ENCODE peak calls at places on chromosomes 12 and 14, in six cellular contexts. One of them, this sample, is unnamed.

GRCh38 chr12:96183734-96184370 is 10.3 kb upstream of the ELK3 start:
- DNase-seq in tibial artery: no peak
- DNase-seq in CD8-positive, alpha-beta T cell: no peak
- DNase-seq in fibroblast of pulmonary artery: no peak
- DNase-seq in H9: no peak
- DNase-seq in cardiac muscle cell: no peak
- DNase-seq in this sample: no peak

GRCh38 chr12:100504820-100505219 is 31.2 kb downstream of the NR1H4 start:
- DNase-seq in tibial artery: no peak
- DNase-seq in H9: no peak
- DNase-seq in CD8-positive, alpha-beta T cell: no peak
- DNase-seq in fibroblast of pulmonary artery: no peak
- DNase-seq in cardiac muscle cell: no peak
- DNase-seq in this sample: no peak

GRCh38 chr12:96434107-96434506 is 33.9 kb upstream of the CDK17 start:
- DNase-seq in H9: no peak
- DNase-seq in cardiac muscle cell: peak
- DNase-seq in tibial artery: no peak
- DNase-seq in CD8-positive, alpha-beta T cell: peak
- DNase-seq in fibroblast of pulmonary artery: peak
- DNase-seq in this sample: no peak

GRCh38 chr12:120959111-120959878 is 19.0 kb upstream of the HNF1A start:
- DNase-seq in cardiac muscle cell: no peak
- DNase-seq in fibroblast of pulmonary artery: no peak
- DNase-seq in H9: no peak
- DNase-seq in CD8-positive, alpha-beta T cell: no peak
- DNase-seq in tibial artery: no peak
- DNase-seq in this sample: no peak

GRCh38 chr12:96134200-96134599 is 60.0 kb upstream of the ELK3 start:
- DNase-seq in H9: no peak
- DNase-seq in tibial artery: no peak
- DNase-seq in fibroblast of pulmonary artery: no peak
- DNase-seq in cardiac muscle cell: no peak
- DNase-seq in CD8-positive, alpha-beta T cell: no peak
- DNase-seq in this sample: no peak

GRCh38 chr12:132835076-132835870 is 6.6 kb upstream of the GOLGA3 start:
- DNase-seq in H9: no peak
- DNase-seq in fibroblast of pulmonary artery: no peak
- DNase-seq in tibial artery: no peak
- DNase-seq in cardiac muscle cell: no peak
- DNase-seq in CD8-positive, alpha-beta T cell: peak
- DNase-seq in this sample: no peak

GRCh38 chr14:23647619-23648018 is 11.5 kb downstream of the DHRS2 start:
- DNase-seq in cardiac muscle cell: no peak
- DNase-seq in tibial artery: no peak
- DNase-seq in fibroblast of pulmonary artery: no peak
- DNase-seq in CD8-positive, alpha-beta T cell: no peak
- DNase-seq in H9: no peak
- DNase-seq in this sample: no peak

GRCh38 chr12:119803391-119803791 is 73.7 kb downstream of the CIT start:
- DNase-seq in H9: peak
- DNase-seq in CD8-positive, alpha-beta T cell: no peak
- DNase-seq in fibroblast of pulmonary artery: peak
- DNase-seq in tibial artery: peak
- DNase-seq in cardiac muscle cell: peak
- DNase-seq in this sample: no peak

GRCh38 chr12:120813588-120814153 is 88.0 kb downstream of the ACADS start:
- DNase-seq in CD8-positive, alpha-beta T cell: no peak
- DNase-seq in H9: no peak
- DNase-seq in fibroblast of pulmonary artery: no peak
- DNase-seq in cardiac muscle cell: no peak
- DNase-seq in tibial artery: no peak
- DNase-seq in this sample: no peak

GRCh38 chr12:9928607-9929006 is 3.6 kb downstream of the CLEC2A start:
- DNase-seq in cardiac muscle cell: no peak
- DNase-seq in tibial artery: no peak
- DNase-seq in fibroblast of pulmonary artery: no peak
- DNase-seq in H9: no peak
- DNase-seq in CD8-positive, alpha-beta T cell: no peak
- DNase-seq in this sample: no peak

GRCh38 chr14:26596722-26597030 is 1.2 kb downstream of the NOVA1 start:
- DNase-seq in cardiac muscle cell: peak
- DNase-seq in fibroblast of pulmonary artery: peak
- DNase-seq in tibial artery: peak
- DNase-seq in H9: peak
- DNase-seq in CD8-positive, alpha-beta T cell: no peak
- DNase-seq in this sample: no peak

GRCh38 chr12:47071241-47071852 is 8.1 kb upstream of the PCED1B start:
- DNase-seq in tibial artery: no peak
- DNase-seq in CD8-positive, alpha-beta T cell: peak
- DNase-seq in H9: peak
- DNase-seq in cardiac muscle cell: peak
- DNase-seq in fibroblast of pulmonary artery: no peak
- DNase-seq in this sample: peak

GRCh38 chr14:23950411-23951135 is 3.0 kb upstream of the DHRS4 start:
- DNase-seq in tibial artery: no peak
- DNase-seq in cardiac muscle cell: no peak
- DNase-seq in CD8-positive, alpha-beta T cell: no peak
- DNase-seq in fibroblast of pulmonary artery: no peak
- DNase-seq in H9: no peak
- DNase-seq in this sample: no peak

GRCh38 chr14:86799244-86799647 is 1193.7 kb downstream of the GALC start:
- DNase-seq in fibroblast of pulmonary artery: peak
- DNase-seq in tibial artery: no peak
- DNase-seq in cardiac muscle cell: peak
- DNase-seq in CD8-positive, alpha-beta T cell: no peak
- DNase-seq in H9: no peak
- DNase-seq in this sample: no peak

GRCh38 chr12:52086366-52086765 is 6.9 kb downstream of the SMIM41 start:
- DNase-seq in tibial artery: no peak
- DNase-seq in CD8-positive, alpha-beta T cell: no peak
- DNase-seq in H9: no peak
- DNase-seq in fibroblast of pulmonary artery: no peak
- DNase-seq in cardiac muscle cell: no peak
- DNase-seq in this sample: peak

GRCh38 chr12:3101309-3102022 is 24.3 kb downstream of the TSPAN9 start:
- DNase-seq in fibroblast of pulmonary artery: no peak
- DNase-seq in H9: peak
- DNase-seq in cardiac muscle cell: peak
- DNase-seq in CD8-positive, alpha-beta T cell: no peak
- DNase-seq in tibial artery: no peak
- DNase-seq in this sample: no peak

GRCh38 chr12:57235012-57235727 is 5.7 kb downstream of the SHMT2 start:
- DNase-seq in tibial artery: peak
- DNase-seq in cardiac muscle cell: peak
- DNase-seq in H9: peak
- DNase-seq in CD8-positive, alpha-beta T cell: peak
- DNase-seq in fibroblast of pulmonary artery: peak
- DNase-seq in this sample: no peak

GRCh38 chr14:59829941-59830734 is 40.4 kb downstream of the RTN1 start:
- DNase-seq in fibroblast of pulmonary artery: peak
- DNase-seq in cardiac muscle cell: peak
- DNase-seq in tibial artery: no peak
- DNase-seq in H9: no peak
- DNase-seq in CD8-positive, alpha-beta T cell: no peak
- DNase-seq in this sample: no peak

DNA sequence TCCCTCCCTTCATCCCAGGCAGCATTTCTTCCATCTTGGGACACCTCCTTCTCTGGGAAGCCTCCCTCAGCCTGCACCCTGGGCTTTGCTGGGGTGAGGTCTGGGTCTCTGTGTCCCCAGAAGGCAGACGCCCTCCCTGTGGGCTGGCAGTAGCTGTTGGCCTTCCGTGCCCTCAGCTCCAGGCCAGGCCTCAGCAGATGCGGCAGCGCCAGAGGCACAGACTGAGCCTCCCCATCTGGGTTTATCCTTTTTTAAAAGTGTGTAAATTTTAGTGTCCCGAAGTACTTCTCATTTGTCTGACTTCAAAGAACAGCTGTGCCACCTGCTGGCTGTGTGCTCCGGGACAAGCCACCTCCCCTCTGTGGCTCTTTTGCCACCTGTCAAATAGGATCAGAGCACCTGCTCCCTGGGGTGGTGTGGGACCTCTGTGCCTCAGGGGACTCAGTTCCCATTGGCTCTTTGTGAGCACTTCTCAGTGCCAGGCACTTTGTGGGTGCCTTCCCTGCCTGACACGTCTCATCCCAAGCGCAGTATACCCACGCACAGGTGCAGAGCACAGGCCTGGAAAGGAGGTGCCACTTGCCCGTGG is 11.1 kb downstream of the EXOC3L4 start:
- DNase-seq in tibial artery: no peak
- DNase-seq in H9: no peak
- DNase-seq in CD8-positive, alpha-beta T cell: no peak
- DNase-seq in cardiac muscle cell: no peak
- DNase-seq in fibroblast of pulmonary artery: no peak
- DNase-seq in this sample: peak
- TF ChIP-seq CTCF in tibial artery: no peak
- TF ChIP-seq CTCF in H9: no peak
- TF ChIP-seq CTCF in CD8-positive, alpha-beta T cell: no peak
- TF ChIP-seq CTCF in cardiac muscle cell: no peak
- TF ChIP-seq CTCF in fibroblast of pulmonary artery: no peak
- TF ChIP-seq CTCF in this sample: peak

GRCh38 chr14:37018571-37019240 is 153.7 kb downstream of the SLC25A21 start:
- DNase-seq in CD8-positive, alpha-beta T cell: no peak
- DNase-seq in fibroblast of pulmonary artery: no peak
- DNase-seq in tibial artery: no peak
- DNase-seq in H9: no peak
- DNase-seq in cardiac muscle cell: no peak
- DNase-seq in this sample: no peak

GRCh38 chr14:37021406-37021805 is 151.0 kb downstream of the SLC25A21 start:
- DNase-seq in fibroblast of pulmonary artery: no peak
- DNase-seq in tibial artery: no peak
- DNase-seq in CD8-positive, alpha-beta T cell: no peak
- DNase-seq in cardiac muscle cell: no peak
- DNase-seq in H9: no peak
- DNase-seq in this sample: no peak

GRCh38 chr14:37027188-37027824 is 145.1 kb downstream of the SLC25A21 start:
- DNase-seq in H9: no peak
- DNase-seq in CD8-positive, alpha-beta T cell: no peak
- DNase-seq in tibial artery: no peak
- DNase-seq in fibroblast of pulmonary artery: no peak
- DNase-seq in cardiac muscle cell: no peak
- DNase-seq in this sample: no peak

GRCh38 chr14:37019488-37019887 is 152.9 kb downstream of the SLC25A21 start:
- DNase-seq in CD8-positive, alpha-beta T cell: no peak
- DNase-seq in cardiac muscle cell: no peak
- DNase-seq in fibroblast of pulmonary artery: no peak
- DNase-seq in tibial artery: no peak
- DNase-seq in H9: no peak
- DNase-seq in this sample: no peak

GRCh38 chr14:37024166-37024565 is 148.2 kb downstream of the SLC25A21 start:
- DNase-seq in CD8-positive, alpha-beta T cell: no peak
- DNase-seq in tibial artery: no peak
- DNase-seq in H9: no peak
- DNase-seq in cardiac muscle cell: no peak
- DNase-seq in fibroblast of pulmonary artery: no peak
- DNase-seq in this sample: no peak
- TF ChIP-seq CTCF in CD8-positive, alpha-beta T cell: no peak
- TF ChIP-seq CTCF in tibial artery: no peak
- TF ChIP-seq CTCF in H9: peak
- TF ChIP-seq CTCF in cardiac muscle cell: no peak
- TF ChIP-seq CTCF in fibroblast of pulmonary artery: no peak
- TF ChIP-seq CTCF in this sample: no peak

GRCh38 chr14:53953002-53953827 is 3.4 kb downstream of the BMP4 start:
- DNase-seq in fibroblast of pulmonary artery: peak
- DNase-seq in tibial artery: peak
- DNase-seq in CD8-positive, alpha-beta T cell: no peak
- DNase-seq in H9: peak
- DNase-seq in cardiac muscle cell: peak
- DNase-seq in this sample: peak

GRCh38 chr14:53955671-53956426 is 776 bp downstream of the BMP4 start:
- DNase-seq in CD8-positive, alpha-beta T cell: no peak
- DNase-seq in cardiac muscle cell: peak
- DNase-seq in H9: peak
- DNase-seq in fibroblast of pulmonary artery: peak
- DNase-seq in tibial artery: peak
- DNase-seq in this sample: peak

GRCh38 chr14:53955234-53955556 is 1.4 kb downstream of the BMP4 start:
- DNase-seq in cardiac muscle cell: no peak
- DNase-seq in CD8-positive, alpha-beta T cell: no peak
- DNase-seq in tibial artery: no peak
- DNase-seq in H9: no peak
- DNase-seq in fibroblast of pulmonary artery: no peak
- DNase-seq in this sample: no peak

GRCh38 chr14:53953828-53954550 is 2.6 kb downstream of the BMP4 start:
- DNase-seq in cardiac muscle cell: peak
- DNase-seq in CD8-positive, alpha-beta T cell: no peak
- DNase-seq in H9: peak
- DNase-seq in tibial artery: peak
- DNase-seq in fibroblast of pulmonary artery: peak
- DNase-seq in this sample: peak

GRCh38 chr14:53954551-53955233 is 1.9 kb downstream of the BMP4 start:
- DNase-seq in tibial artery: peak
- DNase-seq in H9: no peak
- DNase-seq in fibroblast of pulmonary artery: peak
- DNase-seq in cardiac muscle cell: peak
- DNase-seq in CD8-positive, alpha-beta T cell: no peak
- DNase-seq in this sample: peak
- TF ChIP-seq CTCF in tibial artery: no peak
- TF ChIP-seq CTCF in H9: no peak
- TF ChIP-seq CTCF in fibroblast of pulmonary artery: no peak
- TF ChIP-seq CTCF in cardiac muscle cell: no peak
- TF ChIP-seq CTCF in CD8-positive, alpha-beta T cell: no peak
- TF ChIP-seq CTCF in this sample: peak

DNA sequence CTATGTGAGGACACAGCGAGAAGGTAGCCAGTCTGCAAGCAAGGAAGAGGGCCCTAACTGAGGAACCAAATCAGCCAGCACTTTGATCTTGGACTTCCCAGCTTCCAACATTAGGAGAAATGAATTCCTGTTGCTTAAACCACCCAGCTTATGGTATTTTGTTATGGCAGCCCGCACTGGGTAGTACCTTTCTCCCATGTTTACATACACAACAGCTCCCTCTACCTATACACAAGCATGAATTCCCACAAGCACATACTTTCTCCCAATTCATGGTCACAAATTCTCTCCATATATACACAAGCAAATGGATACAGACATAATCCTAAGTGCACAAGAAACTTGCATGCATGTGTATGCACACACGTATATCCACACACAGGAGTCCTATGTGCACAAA is 7.4 kb downstream of the ITGB7 start:
- DNase-seq in tibial artery: no peak
- DNase-seq in CD8-positive, alpha-beta T cell: no peak
- DNase-seq in cardiac muscle cell: no peak
- DNase-seq in H9: no peak
- DNase-seq in fibroblast of pulmonary artery: no peak
- DNase-seq in this sample: no peak
- TF ChIP-seq CTCF in tibial artery: no peak
- TF ChIP-seq CTCF in CD8-positive, alpha-beta T cell: no peak
- TF ChIP-seq CTCF in cardiac muscle cell: no peak
- TF ChIP-seq CTCF in H9: no peak
- TF ChIP-seq CTCF in fibroblast of pulmonary artery: no peak
- TF ChIP-seq CTCF in this sample: no peak